ENCODE peak calls at places on chromosomes 4 and X, in five cellular contexts. J is transverse colon, A is right lobe of liver, Q is ovary, G is IMR-90. O is an unnamed sample.

GRCh38 chrX:46704767-46705386 is 54.0 kb downstream of the SLC9A7 start:
- DNase-seq in A (no peak), J (no peak), G (peak), Q (no peak), O (no peak)

GRCh38 chr4:185914583-185915199 is 102.7 kb upstream of the SORBS2 start:
- DNase-seq in Q (no peak), G (peak), J (no peak), A (no peak), O (no peak)

GRCh38 chr4:1115528-1116293 is 2.3 kb upstream of the RNF212 start:
- DNase-seq in Q (no peak), J (no peak), G (no peak), A (no peak), O (no peak)

GRCh38 chr4:136864580-136865185 is 667.6 kb downstream of the PCDH18 start:
- DNase-seq in J (peak), A (no peak), Q (no peak), G (peak), O (no peak)

GRCh38 chrX:82362550-82362949 is 1145.5 kb upstream of the POU3F4 start:
- DNase-seq in J (no peak), Q (no peak), A (peak), G (no peak), O (no peak)

GRCh38 chrX:337331-337831 is 18.8 kb upstream of the GTPBP6 start:
- DNase-seq in J (no peak), Q (peak), G (no peak), A (no peak), O (no peak)

GRCh38 chr4:134650461-134650860 is 448.9 kb upstream of the PABPC4L start:
- DNase-seq in G (no peak), Q (no peak), J (no peak), A (no peak), O (no peak)

GRCh38 chr4:48225368-48226141 is 44.1 kb downstream of the TEC start:
- DNase-seq in J (no peak), G (no peak), A (no peak), Q (no peak), O (no peak)

GRCh38 chr4:173990879-173991231 is 292.6 kb downstream of the FBXO8 start:
- DNase-seq in A (peak), Q (peak), J (peak), G (no peak), O (peak)

GRCh38 chr4:212438-213174 is 88.3 kb downstream of the ZNF718 start:
- DNase-seq in J (peak), Q (peak), G (peak), A (peak), O (peak)

GRCh38 chr4:122776916-122777315 is 44.4 kb downstream of the BBS12 start:
- DNase-seq in J (peak), G (no peak), Q (no peak), A (no peak), O (no peak)

GRCh38 chr4:184978211-184978610 is 40.1 kb upstream of the HELT start:
- DNase-seq in Q (no peak), A (peak), G (no peak), J (peak), O (peak)

GRCh38 chr4:3525532-3526430 is 6.4 kb downstream of the LRPAP1 start:
- DNase-seq in A (no peak), Q (no peak), J (no peak), G (no peak), O (no peak)

GRCh38 chr4:16627999-16628398 is 270.4 kb downstream of the LDB2 start:
- DNase-seq in J (no peak), A (no peak), Q (no peak), G (peak), O (no peak)

GRCh38 chr4:134251322-134251721 is 49.7 kb upstream of the PABPC4L start:
- DNase-seq in J (no peak), Q (no peak), A (no peak), G (no peak), O (no peak)

GRCh38 chr4:53899544-53900274 is 164.7 kb downstream of the CHIC2 start:
- DNase-seq in Q (no peak), J (no peak), A (no peak), G (peak), O (no peak)

GRCh38 chrX:38891641-38892413 is 90.6 kb downstream of the MID1IP1 start:
- DNase-seq in A (no peak), J (no peak), Q (no peak), G (peak), O (no peak)

GRCh38 chrX:40468033-40468979 is 112.5 kb upstream of the ATP6AP2 start:
- DNase-seq in J (peak), G (peak), A (peak), Q (no peak), O (peak)

GRCh38 chr4:158051401-158052235 is 121.2 kb downstream of the GASK1B start:
- DNase-seq in Q (no peak), G (peak), J (no peak), A (no peak), O (no peak)

GRCh38 chr4:41844327-41844726 is 90.9 kb upstream of the TMEM33 start:
- DNase-seq in G (no peak), Q (no peak), J (no peak), A (no peak), O (no peak)

GRCh38 chrX:16993791-16994318 is 47.4 kb downstream of the REPS2 start:
- DNase-seq in A (no peak), G (no peak), Q (no peak), J (no peak), O (no peak)

GRCh38 chr4:7338876-7339623 is 95.7 kb downstream of the PSAPL1 start:
- DNase-seq in A (no peak), Q (no peak), J (no peak), G (no peak), O (no peak)

GRCh38 chrX:132114607-132115006 is 13.2 kb downstream of the FRMD7 start:
- DNase-seq in Q (no peak), A (no peak), G (no peak), J (no peak), O (no peak)

GRCh38 chrX:132119283-132119682 is 8.5 kb downstream of the FRMD7 start:
- DNase-seq in G (no peak), J (no peak), Q (no peak), A (no peak), O (no peak)

GRCh38 chrX:132120913-132121312 is 6.9 kb downstream of the FRMD7 start:
- DNase-seq in G (no peak), J (no peak), Q (no peak), A (no peak), O (no peak)

GRCh38 chrX:132119821-132120220 is 8.0 kb downstream of the FRMD7 start:
- DNase-seq in Q (no peak), J (no peak), G (no peak), A (no peak), O (no peak)

GRCh38 chrX:132118361-132118760 is 9.5 kb downstream of the FRMD7 start:
- DNase-seq in J (no peak), A (no peak), Q (no peak), G (no peak), O (no peak)
- H3K27ac ChIP-seq in J (no peak), A (no peak), Q (no peak), G (no peak), O (no peak)

DNA sequence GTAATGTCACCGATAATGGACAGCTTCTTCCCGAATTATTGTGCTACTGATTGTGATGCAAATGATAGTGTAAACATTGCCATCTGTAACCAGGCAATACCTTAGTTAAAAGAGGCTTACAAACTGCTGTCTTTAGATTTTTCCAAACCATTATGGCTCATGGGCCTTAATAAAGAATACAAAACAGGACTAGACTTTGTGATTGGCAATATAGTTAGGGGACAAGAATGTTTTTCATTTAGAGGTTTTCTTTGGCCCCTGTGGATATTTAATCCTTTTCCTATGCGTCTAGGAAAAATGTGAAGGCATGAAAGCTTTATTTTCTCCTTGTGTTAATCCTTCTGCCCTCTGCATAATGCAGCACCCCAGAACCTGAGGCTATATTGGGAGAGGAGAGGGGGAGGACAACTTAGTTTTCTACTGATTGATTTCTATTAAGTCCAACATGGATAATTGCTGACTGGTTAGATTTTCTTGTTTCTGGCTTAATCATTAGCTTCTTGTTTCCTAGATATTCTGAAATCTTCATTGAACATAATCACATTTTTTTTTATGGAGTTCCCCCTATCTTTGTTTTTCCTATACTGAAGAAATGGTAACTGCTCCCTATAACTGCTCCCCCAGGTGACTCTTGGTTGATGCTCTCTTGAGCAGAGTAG is 1.9 kb downstream of the PRPS1 start:
- DNase-seq in Q (no peak), J (no peak), G (no peak), A (no peak), O (no peak)
- H3K4me3 ChIP-seq in Q (no peak), J (no peak), G (peak), A (peak), O (peak)

DNA sequence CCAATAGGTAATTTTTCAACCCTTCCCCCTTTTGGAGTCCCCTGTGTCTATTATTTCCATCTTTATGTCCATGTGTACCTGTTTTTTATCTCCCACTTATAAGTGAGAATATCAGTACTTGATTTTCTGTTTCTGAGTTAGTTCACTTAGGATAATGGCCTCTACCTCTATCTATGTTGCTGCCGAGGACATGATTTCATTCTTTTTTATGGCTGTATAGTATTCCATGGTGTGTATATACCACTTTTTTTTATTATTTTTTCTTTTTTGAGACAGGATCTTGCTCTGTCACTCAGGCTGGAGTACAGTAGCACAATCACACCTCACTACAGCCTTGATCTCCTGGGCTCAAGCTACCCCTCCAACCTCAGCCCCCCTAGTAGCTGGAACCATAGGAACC is 47.6 kb downstream of the FUNDC1 start:
- DNase-seq in G (no peak), J (no peak), A (no peak), Q (no peak), O (no peak)
- TF ChIP-seq POLR2A in G (no peak), J (no peak), A (no peak), Q (no peak), O (no peak)

GRCh38 chr4:26791346-26791745 is 69.3 kb upstream of the STIM2 start:
- DNase-seq in A (no peak), Q (no peak), J (no peak), G (no peak), O (no peak)
- H3K27ac ChIP-seq in A (no peak), Q (no peak), J (no peak), G (no peak), O (no peak)

GRCh38 chrX:127011629-127012028 is 192.1 kb downstream of the PRR32 start:
- DNase-seq in Q (no peak), A (no peak), G (no peak), J (no peak), O (no peak)
- H3K4me3 ChIP-seq in Q (no peak), A (no peak), G (no peak), J (no peak), O (no peak)

GRCh38 chr4:94856030-94856429 is 98.3 kb downstream of the BMPR1B start:
- DNase-seq in A (no peak), G (no peak), J (no peak), Q (no peak), O (no peak)
- TF ChIP-seq POLR2A in A (no peak), G (no peak), J (no peak), Q (no peak), O (no peak)

GRCh38 chrX:155334486-155335316 is at the start of gene CLIC2:
- DNase-seq in G (peak), Q (peak), J (peak), A (no peak), O (peak)
- H3K27ac ChIP-seq in G (peak), Q (peak), J (peak), A (peak), O (no peak)

GRCh38 chr4:102823464-102823863 is 3.9 kb downstream of the UBE2D3 start:
- DNase-seq in Q (no peak), A (no peak), J (no peak), G (no peak), O (no peak)
- H3K4me3 ChIP-seq in Q (peak), A (no peak), J (no peak), G (peak), O (peak)

GRCh38 chrX:20265221-20265725 is 1.4 kb downstream of the RPS6KA3 start:
- DNase-seq in G (peak), Q (peak), A (peak), J (peak), O (peak)
- TF ChIP-seq POLR2A in G (peak), Q (peak), A (peak), J (peak), O (no peak)

GRCh38 chr4:45987858-45988257 is 136.0 kb downstream of the GABRG1 start:
- DNase-seq in J (no peak), A (no peak), Q (no peak), G (no peak), O (no peak)

GRCh38 chr4:45989775-45990174 is 134.1 kb downstream of the GABRG1 start:
- DNase-seq in Q (no peak), J (no peak), A (no peak), G (no peak), O (no peak)

GRCh38 chr4:45985038-45985437 is 138.8 kb downstream of the GABRG1 start:
- DNase-seq in J (no peak), Q (no peak), G (no peak), A (no peak), O (no peak)
- H3K27ac ChIP-seq in J (no peak), Q (no peak), G (no peak), A (no peak), O (no peak)